ENCODE peak calls at places on chromosomes 7 and 10, in eight cellular contexts. G, B, I, E, U, R, K and P are unnamed samples.

GRCh38 chr7:149475121-149476045 is 14.5 kb upstream of the ZNF777 start:
- DNase-seq in R (no peak), U (no peak), E (no peak), K (no peak), B (no peak), G (no peak), I (no peak), P (no peak)

GRCh38 chr10:132884691-132885271 is 57.6 kb downstream of the CFAP46 start:
- DNase-seq in K (peak), B (peak), I (no peak), U (peak), G (no peak), R (no peak), E (no peak), P (no peak)

GRCh38 chr10:34299105-34299611 is 515.9 kb downstream of the PARD3 start:
- DNase-seq in K (no peak), E (no peak), B (no peak), G (no peak), R (no peak), U (no peak), I (no peak), P (no peak)

GRCh38 chr10:77578583-77579227 is 58.9 kb downstream of the KCNMA1 start:
- DNase-seq in B (no peak), E (no peak), K (no peak), U (no peak), I (no peak), R (no peak), G (no peak), P (no peak)

GRCh38 chr7:91798425-91798824 is 82.1 kb downstream of the MTERF1 start:
- DNase-seq in R (no peak), G (no peak), U (no peak), B (no peak), I (no peak), E (no peak), K (no peak), P (no peak)

GRCh38 chr10:79376751-79377556 is 29.7 kb downstream of the PPIF start:
- DNase-seq in G (no peak), K (no peak), I (no peak), B (no peak), U (no peak), E (no peak), R (no peak), P (no peak)

GRCh38 chr10:4807803-4808507 is 18.1 kb upstream of the AKR1E2 start:
- DNase-seq in I (peak), G (no peak), B (no peak), U (no peak), E (no peak), K (no peak), R (no peak), P (no peak)

GRCh38 chr7:73509463-73509862 is 12.6 kb downstream of the BAZ1B start:
- DNase-seq in R (no peak), I (no peak), B (no peak), K (no peak), E (no peak), G (no peak), U (no peak), P (no peak)

GRCh38 chr7:141263983-141264382 is 190.1 kb downstream of the TMEM178B start:
- DNase-seq in G (no peak), E (no peak), R (no peak), U (no peak), B (no peak), I (no peak), K (no peak), P (no peak)

GRCh38 chr7:158350166-158350900 is 237.3 kb downstream of the PTPRN2 start:
- DNase-seq in K (peak), U (no peak), B (no peak), R (no peak), G (no peak), I (no peak), E (no peak), P (no peak)

GRCh38 chr7:17444673-17445072 is 146.2 kb downstream of the AHR start:
- DNase-seq in I (no peak), G (no peak), R (no peak), E (no peak), U (no peak), B (no peak), K (no peak), P (no peak)

GRCh38 chr10:132920101-132920925 is 22.1 kb downstream of the CFAP46 start:
- DNase-seq in B (peak), G (no peak), K (no peak), U (no peak), R (no peak), E (no peak), I (no peak), P (no peak)

GRCh38 chr7:1229956-1230355 is 2.7 kb upstream of the UNCX start:
- DNase-seq in I (no peak), E (no peak), G (no peak), U (no peak), K (no peak), B (no peak), R (no peak), P (no peak)

GRCh38 chr10:42926831-42927230 is 144.2 kb downstream of the BMS1 start:
- DNase-seq in B (no peak), K (no peak), R (no peak), E (no peak), I (no peak), G (no peak), U (no peak), P (no peak)

GRCh38 chr7:155205368-155206285 is 92.1 kb upstream of the INSIG1 start:
- DNase-seq in I (no peak), E (peak), G (peak), K (peak), R (no peak), B (peak), U (peak), P (no peak)

GRCh38 chr7:104982773-104983619 is 31.0 kb upstream of the KMT2E start:
- DNase-seq in G (peak), E (peak), B (no peak), K (no peak), U (no peak), I (no peak), R (no peak), P (no peak)

GRCh38 chr7:26930201-26930600 is 65.8 kb upstream of the SKAP2 start:
- DNase-seq in K (no peak), G (no peak), R (no peak), U (no peak), B (no peak), E (no peak), I (no peak), P (no peak)

GRCh38 chr7:114979388-114979787 is 57.5 kb downstream of the MDFIC start:
- DNase-seq in R (no peak), U (peak), E (no peak), G (no peak), K (peak), B (no peak), I (no peak), P (no peak)

GRCh38 chr7:102064361-102065025 is 222.2 kb upstream of the SH2B2 start:
- DNase-seq in E (no peak), R (no peak), B (peak), G (no peak), K (no peak), U (peak), I (no peak), P (no peak)

GRCh38 chr7:44761207-44762161 is 12.8 kb downstream of the ZMIZ2 start:
- DNase-seq in I (no peak), G (no peak), R (no peak), B (peak), K (no peak), E (no peak), U (peak), P (no peak)

GRCh38 chr7:97401398-97401797 is 283.9 kb downstream of the SDHAF3 start:
- DNase-seq in G (no peak), I (no peak), E (no peak), U (no peak), K (no peak), R (no peak), B (no peak), P (no peak)

GRCh38 chr7:39428221-39428620 is 138.0 kb upstream of the YAE1 start:
- DNase-seq in K (no peak), U (no peak), E (no peak), I (no peak), B (no peak), G (no peak), R (no peak), P (no peak)

GRCh38 chr10:61217851-61218565 is 235.2 kb downstream of the TMEM26 start:
- DNase-seq in U (no peak), G (no peak), B (no peak), I (no peak), K (no peak), E (no peak), R (no peak), P (no peak)

GRCh38 chr7:139570119-139570518 is 46.6 kb downstream of the CLEC2L start:
- DNase-seq in G (no peak), B (no peak), R (no peak), U (no peak), E (no peak), K (no peak), I (no peak), P (no peak)

GRCh38 chr7:38934536-38934935 is 25.5 kb upstream of the VPS41 start:
- DNase-seq in G (no peak), E (no peak), K (no peak), I (no peak), U (no peak), R (no peak), B (no peak), P (no peak)

GRCh38 chr7:33107136-33108066 is 1.8 kb downstream of the RP9 start:
- DNase-seq in K (no peak), R (peak), I (peak), E (peak), U (no peak), G (peak), B (no peak), P (no peak)

GRCh38 chr10:75097666-75098285 is 13.7 kb upstream of the SAMD8 start:
- DNase-seq in R (no peak), E (no peak), K (no peak), G (no peak), U (no peak), I (peak), B (no peak), P (no peak)

GRCh38 chr10:100831742-100832141 is 81.0 kb upstream of the SLF2 start:
- DNase-seq in G (no peak), R (no peak), K (no peak), E (no peak), U (no peak), B (no peak), I (no peak), P (no peak)

GRCh38 chr7:54615545-54615944 is 73.4 kb downstream of the VSTM2A start:
- DNase-seq in U (no peak), E (no peak), R (no peak), G (no peak), I (no peak), K (no peak), B (no peak), P (no peak)

GRCh38 chr7:24963218-24963617 is 16.8 kb downstream of the OSBPL3 start:
- DNase-seq in I (no peak), E (peak), R (no peak), G (no peak), B (peak), K (peak), U (peak), P (no peak)

GRCh38 chr7:3649250-3649649 is 348.2 kb downstream of the SDK1 start:
- DNase-seq in U (no peak), E (no peak), I (no peak), B (no peak), R (no peak), K (no peak), G (no peak), P (no peak)
- TF ChIP-seq CTCF in U (no peak), E (no peak), I (no peak), B (no peak), R (no peak), K (no peak), G (no peak), P (no peak)

GRCh38 chr10:53808677-53809076 is 992.4 kb downstream of the PCDH15 start:
- DNase-seq in E (no peak), G (no peak), I (no peak), R (no peak), K (no peak), B (no peak), U (no peak), P (no peak)
- TF ChIP-seq CTCF in E (no peak), G (no peak), I (peak), R (no peak), K (no peak), B (no peak), U (no peak), P (no peak)

DNA sequence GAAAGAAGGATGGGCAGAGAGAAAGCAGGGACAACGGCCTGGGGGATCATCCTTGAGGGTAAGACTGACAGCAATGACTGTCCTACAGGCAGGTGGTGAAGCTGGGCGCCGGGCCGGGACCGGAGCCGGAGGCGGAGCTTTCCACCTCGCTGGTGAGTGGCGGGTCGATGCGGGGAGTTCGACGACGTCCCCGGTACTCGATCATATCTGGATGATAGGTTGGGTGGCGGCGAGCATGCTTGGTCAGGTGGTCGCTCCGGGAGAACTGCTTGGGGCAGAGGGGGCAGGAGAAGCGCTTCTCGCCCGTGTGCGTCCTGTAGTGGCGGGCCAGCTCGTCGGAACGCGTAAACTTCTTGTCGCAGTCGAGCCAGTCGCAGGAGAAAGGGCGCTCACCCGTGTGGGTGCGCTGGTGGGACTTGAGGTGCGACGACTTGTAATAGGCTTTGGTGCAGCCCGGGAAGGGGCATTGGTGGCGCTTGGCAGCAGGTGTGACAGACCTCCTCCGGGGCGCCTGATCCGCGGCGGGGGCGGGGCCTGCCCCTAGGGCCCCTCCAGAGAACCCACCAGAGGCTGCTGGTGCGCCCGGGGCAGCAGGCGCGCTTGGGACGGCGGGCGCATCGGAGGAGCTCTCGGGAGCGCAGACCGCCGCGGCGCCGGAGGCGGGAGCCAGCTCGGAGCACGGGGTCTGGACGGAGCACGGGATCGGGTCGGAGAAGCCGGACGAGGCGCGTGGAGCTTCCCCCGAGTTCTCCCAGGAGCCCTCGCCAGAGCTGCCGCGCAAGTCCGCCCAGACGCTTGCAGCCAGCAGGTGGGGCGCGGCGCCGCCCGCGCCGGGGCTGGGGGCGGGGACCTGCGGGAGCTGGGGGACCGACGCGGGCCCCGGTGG is 784 bp downstream of the KLF14 start:
- DNase-seq in B (peak), G (peak), I (no peak), R (peak), U (peak), K (no peak), E (peak), P (peak)
- TF ChIP-seq CTCF in B (no peak), G (peak), I (peak), R (peak), U (peak), K (no peak), E (no peak), P (peak)

DNA sequence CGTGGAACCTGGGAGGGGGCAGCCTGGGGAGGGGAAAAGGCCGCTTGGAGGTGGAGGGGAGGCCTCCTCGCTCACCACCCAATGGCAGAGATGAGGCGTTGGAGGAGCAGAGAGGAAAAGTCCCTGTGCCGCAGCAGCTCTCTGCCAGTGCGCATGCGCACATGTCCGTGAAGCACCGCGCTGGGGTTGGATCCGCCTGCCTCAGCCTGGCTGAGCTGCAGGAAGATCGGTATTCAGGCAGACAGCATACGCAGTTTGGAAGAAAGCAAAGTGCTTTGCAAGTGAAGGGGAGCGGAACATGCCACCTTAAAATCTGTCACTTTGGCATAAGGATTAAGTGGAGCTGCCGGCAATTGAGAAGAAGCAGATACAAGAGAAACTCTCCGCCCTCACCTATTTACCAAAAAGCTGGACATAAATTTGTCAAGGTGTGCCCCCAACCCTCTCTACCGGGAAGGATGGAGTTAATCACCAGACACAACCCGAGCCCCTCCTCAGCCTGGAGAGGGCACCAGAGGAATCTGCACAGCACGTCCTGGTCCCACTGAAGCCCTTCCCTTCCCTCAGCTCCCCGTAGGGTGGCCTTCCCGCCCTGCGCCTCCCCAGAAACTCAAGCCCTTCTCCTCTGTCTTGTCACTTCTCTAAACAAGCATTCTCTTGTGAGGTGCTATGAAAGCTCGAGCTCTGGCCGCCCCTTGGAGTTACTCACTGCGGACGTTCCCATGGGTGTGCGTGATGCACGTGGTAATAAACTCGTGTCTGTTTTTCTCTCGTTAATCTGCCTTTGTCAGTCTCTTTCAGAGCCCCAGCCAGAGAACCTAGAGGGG is 32.2 kb upstream of the TMEM72 start:
- DNase-seq in K (peak), U (peak), I (peak), G (peak), B (peak), R (peak), E (peak), P (peak)
- TF ChIP-seq CTCF in K (no peak), U (peak), I (peak), G (peak), B (no peak), R (peak), E (no peak), P (peak)

GRCh38 chr7:120941064-120941463 is 9.5 kb upstream of the ING3 start:
- DNase-seq in U (no peak), I (no peak), E (no peak), K (no peak), B (no peak), R (no peak), G (no peak), P (no peak)
- TF ChIP-seq CTCF in U (peak), I (peak), E (peak), K (peak), B (peak), R (peak), G (peak), P (no peak)